ENCODE peak calls at places on chromosomes 13 and 19, in eight cellular contexts. F is hypothalamus, A is B cell, Z is GOT3, C is ACHN, B is transverse colon, V is activated T-cell treated with anti-CD3 and anti-CD28 coated beads for 48 hours, D is WTC11. U is an unnamed sample.

GRCh38 chr13:44306401-44307192 is 67.0 kb upstream of the SERP2 start:
- DNase-seq in F (no peak), A (no peak), Z (peak; percentile 31), C (peak; percentile 32), B (peak; percentile 63), V (no peak), D (peak; percentile 38), U (peak; percentile 78)

GRCh38 chr13:100725472-100725871 is 50.9 kb upstream of the TMTC4 start:
- DNase-seq in F (no peak), A (no peak), Z (no peak), C (no peak), B (no peak), V (no peak), D (no peak), U (no peak)

GRCh38 chr19:41563847-41564514 is 12.0 kb upstream of the CEACAM21 start:
- DNase-seq in F (no peak), A (peak; percentile 52), Z (no peak), C (no peak), B (no peak), V (no peak), D (peak; percentile 48), U (no peak)

GRCh38 chr13:79779061-79779460 is 298.1 kb downstream of the NDFIP2 start:
- DNase-seq in F (no peak), A (no peak), Z (no peak), C (no peak), B (no peak), V (no peak), D (no peak), U (no peak)

GRCh38 chr19:45414468-45414867 is 8.0 kb downstream of the POLR1G start:
- DNase-seq in F (no peak), A (no peak), Z (no peak), C (no peak), B (no peak), V (no peak), D (no peak), U (no peak)

GRCh38 chr19:54266133-54266532 is 9.1 kb upstream of the LILRB5 start:
- DNase-seq in F (peak; percentile 44), A (peak; percentile 77), Z (no peak), C (peak; percentile 64), B (peak; percentile 79), V (peak; percentile 56), D (peak; percentile 98), U (peak; percentile 50)

GRCh38 chr19:18321729-18322091 is 1.2 kb downstream of the LSM4 start:
- DNase-seq in F (no peak), A (no peak), Z (no peak), C (no peak), B (no peak), V (no peak), D (no peak), U (no peak)

GRCh38 chr13:98509271-98510155 is 67.4 kb downstream of the STK24 start:
- DNase-seq in F (no peak), A (peak; percentile 75), Z (no peak), C (peak; percentile 70), B (peak; percentile 76), V (peak; percentile 50), D (no peak), U (no peak)

GRCh38 chr13:25375727-25376358 is 4.1 kb downstream of the ATP8A2 start:
- DNase-seq in F (no peak), A (peak; percentile 52), Z (no peak), C (peak; percentile 48), B (peak; percentile 9), V (no peak), D (peak; percentile 36), U (peak; percentile 35)

GRCh38 chr13:49874430-49874829 is 61.7 kb downstream of the SPRYD7 start:
- DNase-seq in F (no peak), A (no peak), Z (no peak), C (no peak), B (no peak), V (no peak), D (no peak), U (no peak)

GRCh38 chr19:45935267-45935666 is 20.7 kb upstream of the NANOS2 start:
- DNase-seq in F (no peak), A (no peak), Z (no peak), C (no peak), B (no peak), V (no peak), D (peak; percentile 39), U (no peak)

GRCh38 chr13:32443111-32443510 is 15.2 kb upstream of the N4BP2L1 start:
- DNase-seq in F (peak; percentile 18), A (peak; percentile 64), Z (no peak), C (peak; percentile 35), B (peak; percentile 35), V (no peak), D (no peak), U (no peak)

GRCh38 chr19:687569-688166 is 7.6 kb downstream of the PRSS57 start:
- DNase-seq in F (no peak), A (no peak), Z (no peak), C (no peak), B (no peak), V (no peak), D (no peak), U (no peak)

GRCh38 chr19:39996218-39996810 is 546 bp upstream of the ZNF546 start:
- DNase-seq in F (peak; percentile 41), A (no peak), Z (no peak), C (peak; percentile 28), B (peak; percentile 17), V (peak; percentile 41), D (no peak), U (peak; percentile 32)

GRCh38 chr13:79486433-79487188 is 5.7 kb downstream of the NDFIP2 start:
- DNase-seq in F (no peak), A (no peak), Z (no peak), C (no peak), B (no peak), V (no peak), D (no peak), U (no peak)

GRCh38 chr19:7250951-7251350 is 43.3 kb downstream of the INSR start:
- DNase-seq in F (no peak), A (no peak), Z (no peak), C (no peak), B (no peak), V (no peak), D (no peak), U (no peak)

GRCh38 chr19:41422955-41423354 is 4.2 kb downstream of the B3GNT8 start:
- DNase-seq in F (no peak), A (no peak), Z (no peak), C (no peak), B (no peak), V (no peak), D (no peak), U (no peak)

GRCh38 chr13:67518785-67519184 is 288.6 kb upstream of the PCDH9 start:
- DNase-seq in F (no peak), A (no peak), Z (no peak), C (no peak), B (no peak), V (no peak), D (no peak), U (no peak)

GRCh38 chr13:26993780-26994179 is 177.8 kb downstream of the USP12 start:
- DNase-seq in F (no peak), A (no peak), Z (no peak), C (no peak), B (no peak), V (no peak), D (no peak), U (no peak)

GRCh38 chr13:45416521-45417125 is 1.6 kb downstream of the SLC25A30 start:
- DNase-seq in F (no peak), A (no peak), Z (no peak), C (no peak), B (no peak), V (no peak), D (no peak), U (no peak)

GRCh38 chr13:97256343-97256783 is 34.2 kb downstream of the MBNL2 start:
- DNase-seq in F (no peak), A (no peak), Z (no peak), C (peak; percentile 76), B (no peak), V (no peak), D (no peak), U (peak; percentile 89)

GRCh38 chr13:26220575-26220974 is 1.5 kb downstream of the RNF6 start:
- DNase-seq in F (no peak), A (no peak), Z (no peak), C (peak; percentile 65), B (no peak), V (no peak), D (no peak), U (peak; percentile 14)

GRCh38 chr19:58519087-58519354 is 589 bp downstream of the ZBTB45 start:
- DNase-seq in F (peak; percentile 53), A (no peak), Z (peak; percentile 17), C (peak; percentile 76), B (peak; percentile 70), V (peak; percentile 49), D (peak; percentile 80), U (peak; percentile 51)

GRCh38 chr19:17686592-17687042 is 1.5 kb downstream of the UNC13A start:
- DNase-seq in F (no peak), A (no peak), Z (no peak), C (no peak), B (no peak), V (no peak), D (peak; percentile 84), U (peak; percentile 80)

GRCh38 chr19:48551437-48552302 is at the start of gene SULT2B1:
- DNase-seq in F (no peak), A (no peak), Z (no peak), C (no peak), B (peak; percentile 87), V (no peak), D (no peak), U (no peak)

GRCh38 chr13:31131470-31131961 is 30.2 kb downstream of the HSPH1 start:
- DNase-seq in F (no peak), A (no peak), Z (no peak), C (no peak), B (no peak), V (no peak), D (no peak), U (no peak)

GRCh38 chr19:57280913-57281425 is 684 bp downstream of the ZNF460 start:
- DNase-seq in F (no peak), A (no peak), Z (no peak), C (no peak), B (no peak), V (no peak), D (no peak), U (no peak)

GRCh38 chr19:18543814-18544475 is 572 bp upstream of the FKBP8 start:
- DNase-seq in F (peak; percentile 10), A (peak; percentile 68), Z (no peak), C (no peak), B (peak; percentile 82), V (peak; percentile 63), D (peak; percentile 41), U (no peak)

GRCh38 chr19:17455711-17456123 is 5.0 kb downstream of the NXNL1 start:
- DNase-seq in F (no peak), A (no peak), Z (no peak), C (no peak), B (no peak), V (no peak), D (peak; percentile 46), U (no peak)

GRCh38 chr13:43023244-43023931 is at the start of gene DNAJC15:
- DNase-seq in F (peak; percentile 82), A (peak; percentile 85), Z (peak; percentile 48), C (no peak), B (peak; percentile 86), V (peak; percentile 74), D (peak; percentile 81), U (peak; percentile 54)